ENCODE peak calls at places on chromosome 4, in ten cellular contexts. One of them, this sample, is unnamed.

GRCh38 chr4:175806741-175807140 is 5.3 kb downstream of the GPM6A start:
- DNase-seq in AG04450: no peak
- DNase-seq in KBM-7: no peak
- DNase-seq in HFFc6: no peak
- DNase-seq in stimulated activated CD4-positive, alpha-beta T cell treated with anti-CD3 and anti-CD28 coated beads, Interleukin-12 subunit alpha, Interleukin-12 subunit beta, amount 100 ng/mL, for 4 hours: no peak
- DNase-seq in adipocyte: no peak
- DNase-seq in GM13977: no peak
- DNase-seq in H7: no peak
- DNase-seq in COR-L47: peak
- DNase-seq in activated CD4-positive, alpha-beta T cell treated with anti-CD3 and anti-CD28 coated beads, Interleukin-2, amount 10 ng/mL, durations not matched to agents 7 days and 5 days: no peak
- DNase-seq in this sample: no peak

GRCh38 chr4:1375051-1375721 is 28.2 kb downstream of the UVSSA start:
- DNase-seq in AG04450: no peak
- DNase-seq in KBM-7: no peak
- DNase-seq in HFFc6: no peak
- DNase-seq in stimulated activated CD4-positive, alpha-beta T cell treated with anti-CD3 and anti-CD28 coated beads, Interleukin-12 subunit alpha, Interleukin-12 subunit beta, amount 100 ng/mL, for 4 hours: no peak
- DNase-seq in adipocyte: no peak
- DNase-seq in GM13977: no peak
- DNase-seq in H7: no peak
- DNase-seq in COR-L47: no peak
- DNase-seq in activated CD4-positive, alpha-beta T cell treated with anti-CD3 and anti-CD28 coated beads, Interleukin-2, amount 10 ng/mL, durations not matched to agents 7 days and 5 days: no peak
- DNase-seq in this sample: no peak

GRCh38 chr4:4762909-4763814 is 96.3 kb upstream of the MSX1 start:
- DNase-seq in AG04450: peak
- DNase-seq in KBM-7: peak
- DNase-seq in HFFc6: peak
- DNase-seq in stimulated activated CD4-positive, alpha-beta T cell treated with anti-CD3 and anti-CD28 coated beads, Interleukin-12 subunit alpha, Interleukin-12 subunit beta, amount 100 ng/mL, for 4 hours: peak
- DNase-seq in adipocyte: peak
- DNase-seq in GM13977: peak
- DNase-seq in H7: peak
- DNase-seq in COR-L47: no peak
- DNase-seq in activated CD4-positive, alpha-beta T cell treated with anti-CD3 and anti-CD28 coated beads, Interleukin-2, amount 10 ng/mL, durations not matched to agents 7 days and 5 days: no peak
- DNase-seq in this sample: peak

GRCh38 chr4:26029512-26030131 is 115.6 kb downstream of the SMIM20 start:
- DNase-seq in AG04450: no peak
- DNase-seq in KBM-7: no peak
- DNase-seq in HFFc6: no peak
- DNase-seq in stimulated activated CD4-positive, alpha-beta T cell treated with anti-CD3 and anti-CD28 coated beads, Interleukin-12 subunit alpha, Interleukin-12 subunit beta, amount 100 ng/mL, for 4 hours: no peak
- DNase-seq in adipocyte: no peak
- DNase-seq in GM13977: no peak
- DNase-seq in H7: peak
- DNase-seq in COR-L47: no peak
- DNase-seq in activated CD4-positive, alpha-beta T cell treated with anti-CD3 and anti-CD28 coated beads, Interleukin-2, amount 10 ng/mL, durations not matched to agents 7 days and 5 days: no peak
- DNase-seq in this sample: no peak

GRCh38 chr4:17085416-17085815 is 187.0 kb upstream of the LDB2 start:
- DNase-seq in AG04450: no peak
- DNase-seq in KBM-7: no peak
- DNase-seq in HFFc6: no peak
- DNase-seq in stimulated activated CD4-positive, alpha-beta T cell treated with anti-CD3 and anti-CD28 coated beads, Interleukin-12 subunit alpha, Interleukin-12 subunit beta, amount 100 ng/mL, for 4 hours: no peak
- DNase-seq in adipocyte: no peak
- DNase-seq in GM13977: no peak
- DNase-seq in H7: no peak
- DNase-seq in COR-L47: no peak
- DNase-seq in activated CD4-positive, alpha-beta T cell treated with anti-CD3 and anti-CD28 coated beads, Interleukin-2, amount 10 ng/mL, durations not matched to agents 7 days and 5 days: no peak
- DNase-seq in this sample: no peak

GRCh38 chr4:20194079-20195013 is 57.4 kb upstream of the SLIT2 start:
- DNase-seq in AG04450: peak
- DNase-seq in KBM-7: no peak
- DNase-seq in HFFc6: peak
- DNase-seq in stimulated activated CD4-positive, alpha-beta T cell treated with anti-CD3 and anti-CD28 coated beads, Interleukin-12 subunit alpha, Interleukin-12 subunit beta, amount 100 ng/mL, for 4 hours: no peak
- DNase-seq in adipocyte: peak
- DNase-seq in GM13977: no peak
- DNase-seq in H7: no peak
- DNase-seq in COR-L47: no peak
- DNase-seq in activated CD4-positive, alpha-beta T cell treated with anti-CD3 and anti-CD28 coated beads, Interleukin-2, amount 10 ng/mL, durations not matched to agents 7 days and 5 days: no peak
- DNase-seq in this sample: no peak

GRCh38 chr4:123397276-123398150 is 918 bp downstream of the SPRY1 start:
- DNase-seq in AG04450: no peak
- DNase-seq in KBM-7: peak
- DNase-seq in HFFc6: no peak
- DNase-seq in stimulated activated CD4-positive, alpha-beta T cell treated with anti-CD3 and anti-CD28 coated beads, Interleukin-12 subunit alpha, Interleukin-12 subunit beta, amount 100 ng/mL, for 4 hours: peak
- DNase-seq in adipocyte: peak
- DNase-seq in GM13977: peak
- DNase-seq in H7: peak
- DNase-seq in COR-L47: peak
- DNase-seq in activated CD4-positive, alpha-beta T cell treated with anti-CD3 and anti-CD28 coated beads, Interleukin-2, amount 10 ng/mL, durations not matched to agents 7 days and 5 days: peak
- DNase-seq in this sample: no peak

GRCh38 chr4:2250764-2251072 is 8.8 kb upstream of the HAUS3 start:
- DNase-seq in AG04450: no peak
- DNase-seq in KBM-7: no peak
- DNase-seq in HFFc6: no peak
- DNase-seq in stimulated activated CD4-positive, alpha-beta T cell treated with anti-CD3 and anti-CD28 coated beads, Interleukin-12 subunit alpha, Interleukin-12 subunit beta, amount 100 ng/mL, for 4 hours: no peak
- DNase-seq in adipocyte: no peak
- DNase-seq in GM13977: peak
- DNase-seq in H7: peak
- DNase-seq in COR-L47: no peak
- DNase-seq in activated CD4-positive, alpha-beta T cell treated with anti-CD3 and anti-CD28 coated beads, Interleukin-2, amount 10 ng/mL, durations not matched to agents 7 days and 5 days: no peak
- DNase-seq in this sample: no peak

GRCh38 chr4:54065282-54066087 is 1.1 kb upstream of the CHIC2 start:
- DNase-seq in AG04450: no peak
- DNase-seq in KBM-7: peak
- DNase-seq in HFFc6: peak
- DNase-seq in stimulated activated CD4-positive, alpha-beta T cell treated with anti-CD3 and anti-CD28 coated beads, Interleukin-12 subunit alpha, Interleukin-12 subunit beta, amount 100 ng/mL, for 4 hours: no peak
- DNase-seq in adipocyte: peak
- DNase-seq in GM13977: no peak
- DNase-seq in H7: no peak
- DNase-seq in COR-L47: no peak
- DNase-seq in activated CD4-positive, alpha-beta T cell treated with anti-CD3 and anti-CD28 coated beads, Interleukin-2, amount 10 ng/mL, durations not matched to agents 7 days and 5 days: no peak
- DNase-seq in this sample: no peak

GRCh38 chr4:183855651-183856190 is 49.4 kb upstream of the STOX2 start:
- DNase-seq in AG04450: no peak
- DNase-seq in KBM-7: no peak
- DNase-seq in HFFc6: no peak
- DNase-seq in stimulated activated CD4-positive, alpha-beta T cell treated with anti-CD3 and anti-CD28 coated beads, Interleukin-12 subunit alpha, Interleukin-12 subunit beta, amount 100 ng/mL, for 4 hours: no peak
- DNase-seq in adipocyte: no peak
- DNase-seq in GM13977: no peak
- DNase-seq in H7: no peak
- DNase-seq in COR-L47: no peak
- DNase-seq in activated CD4-positive, alpha-beta T cell treated with anti-CD3 and anti-CD28 coated beads, Interleukin-2, amount 10 ng/mL, durations not matched to agents 7 days and 5 days: no peak
- DNase-seq in this sample: no peak

GRCh38 chr4:41719417-41719816 is 29.1 kb downstream of the PHOX2B start:
- DNase-seq in AG04450: no peak
- DNase-seq in KBM-7: no peak
- DNase-seq in HFFc6: peak
- DNase-seq in stimulated activated CD4-positive, alpha-beta T cell treated with anti-CD3 and anti-CD28 coated beads, Interleukin-12 subunit alpha, Interleukin-12 subunit beta, amount 100 ng/mL, for 4 hours: no peak
- DNase-seq in adipocyte: no peak
- DNase-seq in GM13977: no peak
- DNase-seq in H7: no peak
- DNase-seq in COR-L47: no peak
- DNase-seq in activated CD4-positive, alpha-beta T cell treated with anti-CD3 and anti-CD28 coated beads, Interleukin-2, amount 10 ng/mL, durations not matched to agents 7 days and 5 days: no peak
- DNase-seq in this sample: no peak

GRCh38 chr4:88204882-88205281 is 46.4 kb upstream of the ABCG2 start:
- DNase-seq in AG04450: no peak
- DNase-seq in KBM-7: peak
- DNase-seq in HFFc6: no peak
- DNase-seq in stimulated activated CD4-positive, alpha-beta T cell treated with anti-CD3 and anti-CD28 coated beads, Interleukin-12 subunit alpha, Interleukin-12 subunit beta, amount 100 ng/mL, for 4 hours: no peak
- DNase-seq in adipocyte: no peak
- DNase-seq in GM13977: no peak
- DNase-seq in H7: no peak
- DNase-seq in COR-L47: no peak
- DNase-seq in activated CD4-positive, alpha-beta T cell treated with anti-CD3 and anti-CD28 coated beads, Interleukin-2, amount 10 ng/mL, durations not matched to agents 7 days and 5 days: no peak
- DNase-seq in this sample: no peak

GRCh38 chr4:143185253-143186107 is 763 bp downstream of the USP38 start:
- DNase-seq in AG04450: no peak
- DNase-seq in KBM-7: no peak
- DNase-seq in HFFc6: no peak
- DNase-seq in stimulated activated CD4-positive, alpha-beta T cell treated with anti-CD3 and anti-CD28 coated beads, Interleukin-12 subunit alpha, Interleukin-12 subunit beta, amount 100 ng/mL, for 4 hours: no peak
- DNase-seq in adipocyte: peak
- DNase-seq in GM13977: no peak
- DNase-seq in H7: peak
- DNase-seq in COR-L47: no peak
- DNase-seq in activated CD4-positive, alpha-beta T cell treated with anti-CD3 and anti-CD28 coated beads, Interleukin-2, amount 10 ng/mL, durations not matched to agents 7 days and 5 days: peak
- DNase-seq in this sample: no peak

GRCh38 chr4:10403633-10404445 is 53.4 kb downstream of the ZNF518B start:
- DNase-seq in AG04450: no peak
- DNase-seq in KBM-7: peak
- DNase-seq in HFFc6: peak
- DNase-seq in stimulated activated CD4-positive, alpha-beta T cell treated with anti-CD3 and anti-CD28 coated beads, Interleukin-12 subunit alpha, Interleukin-12 subunit beta, amount 100 ng/mL, for 4 hours: no peak
- DNase-seq in adipocyte: peak
- DNase-seq in GM13977: peak
- DNase-seq in H7: peak
- DNase-seq in COR-L47: peak
- DNase-seq in activated CD4-positive, alpha-beta T cell treated with anti-CD3 and anti-CD28 coated beads, Interleukin-2, amount 10 ng/mL, durations not matched to agents 7 days and 5 days: peak
- DNase-seq in this sample: no peak

GRCh38 chr4:87275311-87275710 is 47.4 kb downstream of the HSD17B13 start:
- DNase-seq in AG04450: no peak
- DNase-seq in KBM-7: no peak
- DNase-seq in HFFc6: no peak
- DNase-seq in stimulated activated CD4-positive, alpha-beta T cell treated with anti-CD3 and anti-CD28 coated beads, Interleukin-12 subunit alpha, Interleukin-12 subunit beta, amount 100 ng/mL, for 4 hours: no peak
- DNase-seq in adipocyte: no peak
- DNase-seq in GM13977: no peak
- DNase-seq in H7: no peak
- DNase-seq in COR-L47: no peak
- DNase-seq in activated CD4-positive, alpha-beta T cell treated with anti-CD3 and anti-CD28 coated beads, Interleukin-2, amount 10 ng/mL, durations not matched to agents 7 days and 5 days: no peak
- DNase-seq in this sample: no peak

GRCh38 chr4:162523171-162523570 is 359.4 kb upstream of the FSTL5 start:
- DNase-seq in AG04450: no peak
- DNase-seq in KBM-7: no peak
- DNase-seq in HFFc6: no peak
- DNase-seq in stimulated activated CD4-positive, alpha-beta T cell treated with anti-CD3 and anti-CD28 coated beads, Interleukin-12 subunit alpha, Interleukin-12 subunit beta, amount 100 ng/mL, for 4 hours: no peak
- DNase-seq in adipocyte: no peak
- DNase-seq in GM13977: no peak
- DNase-seq in H7: no peak
- DNase-seq in COR-L47: no peak
- DNase-seq in activated CD4-positive, alpha-beta T cell treated with anti-CD3 and anti-CD28 coated beads, Interleukin-2, amount 10 ng/mL, durations not matched to agents 7 days and 5 days: no peak
- DNase-seq in this sample: no peak

GRCh38 chr4:37715889-37716402 is 29.8 kb upstream of the RELL1 start:
- DNase-seq in AG04450: peak
- DNase-seq in KBM-7: peak
- DNase-seq in HFFc6: no peak
- DNase-seq in stimulated activated CD4-positive, alpha-beta T cell treated with anti-CD3 and anti-CD28 coated beads, Interleukin-12 subunit alpha, Interleukin-12 subunit beta, amount 100 ng/mL, for 4 hours: no peak
- DNase-seq in adipocyte: no peak
- DNase-seq in GM13977: peak
- DNase-seq in H7: no peak
- DNase-seq in COR-L47: peak
- DNase-seq in activated CD4-positive, alpha-beta T cell treated with anti-CD3 and anti-CD28 coated beads, Interleukin-2, amount 10 ng/mL, durations not matched to agents 7 days and 5 days: no peak
- DNase-seq in this sample: peak

This sample was measured in GM12878.